ENCODE peak calls at places on chromosomes 4 and X, in seven cellular contexts. L, Z, E, C, X, Y and R are unnamed samples.

GRCh38 chr4:149203256-149204001 is 612.2 kb downstream of the IQCM start:
- DNase-seq in X (no peak), Z (no peak), C (no peak), L (no peak), E (no peak), Y (no peak), R (no peak)

GRCh38 chrX:43868791-43869190 is 13.5 kb downstream of the MAOB start:
- DNase-seq in Y (no peak), X (peak), E (no peak), Z (no peak), C (no peak), L (no peak), R (no peak)

GRCh38 chrX:21374994-21375794 is 976 bp downstream of the CNKSR2 start:
- DNase-seq in L (no peak), Y (no peak), Z (no peak), C (no peak), E (no peak), X (peak), R (no peak)

GRCh38 chrX:138127314-138127713 is 561.4 kb downstream of the ZIC3 start:
- DNase-seq in L (no peak), Z (no peak), X (no peak), Y (no peak), E (no peak), C (no peak), R (no peak)

GRCh38 chr4:77349796-77350195 is 192.8 kb downstream of the CCNG2 start:
- DNase-seq in C (no peak), Y (no peak), E (no peak), X (no peak), Z (no peak), L (no peak), R (no peak)

GRCh38 chrX:93673056-93673868 is at the start of gene NAP1L3:
- DNase-seq in X (peak), Y (no peak), E (no peak), L (no peak), C (peak), Z (peak), R (no peak)

GRCh38 chrX:40073439-40074054 is 24.2 kb downstream of the BCOR start:
- DNase-seq in Y (no peak), Z (no peak), C (no peak), L (no peak), E (no peak), X (no peak), R (no peak)

GRCh38 chr4:144300616-144301015 is 160.1 kb upstream of the GYPA start:
- DNase-seq in L (no peak), X (no peak), Z (no peak), C (no peak), Y (no peak), E (no peak), R (no peak)

GRCh38 chrX:11908371-11908770 is 150.3 kb downstream of the MSL3 start:
- DNase-seq in Y (no peak), L (peak), C (no peak), Z (peak), X (peak), E (no peak), R (peak)

GRCh38 chrX:140299411-140299810 is 205.5 kb downstream of the SOX3 start:
- DNase-seq in X (no peak), E (no peak), Z (no peak), C (no peak), L (no peak), Y (no peak), R (no peak)

GRCh38 chr4:39732728-39733127 is 34.8 kb downstream of the UBE2K start:
- DNase-seq in Z (no peak), C (no peak), Y (no peak), E (no peak), X (no peak), L (no peak), R (no peak)

GRCh38 chr4:14149469-14150030 is 522.0 kb upstream of the BOD1L1 start:
- DNase-seq in E (no peak), C (no peak), Y (no peak), L (no peak), X (no peak), Z (no peak), R (no peak)

GRCh38 chrX:54659547-54659946 is 129.5 kb downstream of the GNL3L start:
- DNase-seq in Y (no peak), E (no peak), C (no peak), L (no peak), X (no peak), Z (no peak), R (no peak)

GRCh38 chr4:177222776-177223175 is 86.9 kb upstream of the NEIL3 start:
- DNase-seq in X (no peak), C (no peak), L (no peak), Y (no peak), Z (no peak), E (no peak), R (no peak)

GRCh38 chr4:6527259-6527658 is 47.7 kb upstream of the MAN2B2 start:
- DNase-seq in Z (no peak), E (no peak), C (no peak), L (no peak), Y (no peak), X (no peak), R (no peak)

GRCh38 chr4:26609868-26610267 is 26.0 kb downstream of the TBC1D19 start:
- DNase-seq in X (no peak), Z (no peak), Y (no peak), E (no peak), L (no peak), C (no peak), R (no peak)

GRCh38 chr4:95470622-95471021 is 78.2 kb downstream of the UNC5C start:
- DNase-seq in C (no peak), Z (no peak), Y (no peak), L (no peak), E (no peak), X (no peak), R (no peak)

GRCh38 chr4:6011686-6012085 is 6.5 kb downstream of the C4orf50 start:
- DNase-seq in Z (no peak), E (no peak), Y (no peak), X (peak), C (no peak), L (no peak), R (no peak)

GRCh38 chr4:104763554-104764210 is 269.0 kb upstream of the CXXC4 start:
- DNase-seq in E (no peak), C (no peak), Z (no peak), X (no peak), Y (no peak), L (no peak), R (no peak)

GRCh38 chrX:108018659-108019381 is 26.0 kb upstream of the VSIG1 start:
- DNase-seq in C (no peak), L (no peak), E (no peak), Z (no peak), X (no peak), Y (no peak), R (no peak)

GRCh38 chrX:44876076-44876475 is 3.1 kb downstream of the KDM6A start:
- DNase-seq in L (no peak), Y (no peak), Z (no peak), C (no peak), X (no peak), E (no peak), R (no peak)

GRCh38 chr4:169410839-169411770 is 140.3 kb upstream of the SH3RF1 start:
- DNase-seq in X (peak), Y (no peak), E (no peak), L (no peak), Z (no peak), C (no peak), R (peak)

GRCh38 chr4:3411676-3412075 is 30.1 kb upstream of the HGFAC start:
- DNase-seq in Y (no peak), C (no peak), E (no peak), X (no peak), Z (no peak), L (no peak), R (no peak)

GRCh38 chr4:3408793-3409330 is 32.9 kb upstream of the HGFAC start:
- DNase-seq in L (no peak), X (peak), Z (no peak), Y (no peak), C (no peak), E (no peak), R (no peak)

GRCh38 chr4:3412257-3413020 is 29.3 kb upstream of the HGFAC start:
- DNase-seq in C (no peak), Y (no peak), E (no peak), Z (no peak), X (no peak), L (no peak), R (no peak)

GRCh38 chr4:3409571-3410091 is 32.1 kb upstream of the HGFAC start:
- DNase-seq in C (no peak), X (no peak), E (no peak), Y (no peak), L (no peak), Z (no peak), R (no peak)

DNA sequence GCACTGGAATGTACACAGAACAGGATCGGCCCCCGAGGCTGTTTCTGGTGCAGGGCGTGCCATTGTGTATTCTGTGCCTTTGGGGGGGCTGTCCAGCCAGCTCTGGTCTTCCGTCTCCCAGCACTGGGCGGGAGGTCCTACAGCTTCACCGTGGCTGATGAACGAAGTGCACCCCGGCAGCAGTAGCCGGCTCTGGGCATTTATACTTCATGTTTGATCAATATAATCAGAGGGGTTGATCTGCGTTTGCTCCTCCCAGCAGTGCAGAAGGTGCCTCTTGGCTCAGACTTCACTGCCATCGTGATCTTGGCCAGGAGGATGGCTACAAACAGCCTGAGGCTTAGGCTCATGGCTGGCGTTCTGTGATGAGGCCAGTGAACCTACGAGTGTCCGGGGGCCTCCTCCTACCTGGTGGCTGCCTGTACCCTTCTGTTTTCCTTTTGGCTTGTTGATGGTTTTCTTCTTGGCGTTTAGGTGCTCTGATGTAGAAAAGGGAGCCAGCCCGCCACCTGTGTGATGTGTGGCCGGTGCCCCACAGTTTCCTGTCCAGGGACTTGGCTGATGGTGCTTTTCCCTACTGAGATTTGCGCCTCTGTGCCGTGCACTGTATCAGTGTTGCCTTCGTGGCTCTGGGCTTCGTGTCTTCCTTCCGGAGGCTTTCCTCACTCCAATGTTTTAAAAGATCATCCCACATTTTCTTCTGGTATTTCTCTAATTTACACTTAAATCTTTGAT is 31.2 kb upstream of the HGFAC start:
- DNase-seq in Y (no peak), Z (no peak), E (no peak), X (no peak), L (no peak), C (no peak), R (no peak)
- TF ChIP-seq SIN3A in Y (no peak), Z (no peak), E (no peak), X (no peak), L (no peak), C (no peak), R (no peak)

DNA sequence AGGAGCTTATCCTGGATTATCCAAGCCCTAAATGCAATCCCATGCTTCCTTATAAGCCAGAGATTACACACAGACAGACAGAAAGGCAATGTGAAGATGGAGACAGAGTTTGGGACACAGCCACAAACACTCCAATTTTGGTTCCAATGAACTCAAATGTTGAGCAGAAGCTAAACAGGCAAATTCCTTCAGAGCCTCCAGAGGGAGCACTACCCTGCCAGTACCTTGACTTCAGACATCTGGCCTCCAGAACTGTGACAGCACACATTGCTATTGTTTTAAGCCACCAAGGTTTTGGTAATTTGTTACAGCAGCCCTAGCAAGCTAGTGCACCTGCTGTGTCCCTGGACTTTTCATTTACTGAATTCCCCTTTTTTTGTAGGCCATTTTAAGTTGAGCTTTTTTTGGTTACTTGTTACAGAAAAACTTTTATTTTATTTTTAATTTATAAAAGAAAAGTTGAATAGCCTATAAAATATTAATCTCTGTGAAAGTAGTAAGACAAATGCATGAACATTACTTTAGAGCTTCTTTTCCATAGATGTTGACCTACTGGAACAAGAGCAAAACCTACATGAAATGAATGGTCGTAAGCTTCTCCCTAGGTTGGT is 33.4 kb upstream of the SRD5A3 start:
- DNase-seq in E (peak), Y (peak), X (peak), C (peak), L (no peak), Z (peak), R (no peak)
- TF ChIP-seq CTCF in E (peak), Y (peak), X (peak), C (peak), L (peak), Z (peak), R (peak)

GRCh38 chr4:142354041-142354440 is 492.1 kb downstream of the INPP4B start:
- DNase-seq in E (no peak), C (no peak), Z (no peak), L (no peak), X (no peak), Y (no peak), R (no peak)
- TF ChIP-seq SIN3A in E (no peak), C (no peak), Z (no peak), L (no peak), X (no peak), Y (no peak), R (no peak)

DNA sequence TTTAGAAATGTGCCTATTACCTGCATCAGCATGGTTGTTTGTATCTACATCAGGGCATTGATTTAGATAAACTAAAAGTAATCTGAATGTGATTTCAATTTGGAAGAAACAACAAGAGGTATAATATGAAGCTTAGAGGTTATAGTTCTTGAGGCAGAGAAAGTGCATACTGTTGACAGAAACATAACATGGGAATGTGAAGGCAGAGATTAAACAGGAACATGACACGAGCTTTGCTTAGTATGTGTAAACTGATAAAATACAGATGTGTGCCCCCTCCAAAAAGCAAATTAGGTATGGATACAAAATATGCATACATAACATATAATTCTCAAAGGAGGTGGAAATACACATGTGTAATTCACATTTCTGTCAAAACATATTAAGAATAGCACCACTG is 1180.2 kb upstream of the ADGRL3 start:
- DNase-seq in Z (no peak), X (no peak), L (no peak), Y (no peak), E (no peak), C (no peak), R (no peak)
- TF ChIP-seq CTCF in Z (no peak), X (no peak), L (no peak), Y (no peak), E (no peak), C (no peak), R (no peak)

DNA sequence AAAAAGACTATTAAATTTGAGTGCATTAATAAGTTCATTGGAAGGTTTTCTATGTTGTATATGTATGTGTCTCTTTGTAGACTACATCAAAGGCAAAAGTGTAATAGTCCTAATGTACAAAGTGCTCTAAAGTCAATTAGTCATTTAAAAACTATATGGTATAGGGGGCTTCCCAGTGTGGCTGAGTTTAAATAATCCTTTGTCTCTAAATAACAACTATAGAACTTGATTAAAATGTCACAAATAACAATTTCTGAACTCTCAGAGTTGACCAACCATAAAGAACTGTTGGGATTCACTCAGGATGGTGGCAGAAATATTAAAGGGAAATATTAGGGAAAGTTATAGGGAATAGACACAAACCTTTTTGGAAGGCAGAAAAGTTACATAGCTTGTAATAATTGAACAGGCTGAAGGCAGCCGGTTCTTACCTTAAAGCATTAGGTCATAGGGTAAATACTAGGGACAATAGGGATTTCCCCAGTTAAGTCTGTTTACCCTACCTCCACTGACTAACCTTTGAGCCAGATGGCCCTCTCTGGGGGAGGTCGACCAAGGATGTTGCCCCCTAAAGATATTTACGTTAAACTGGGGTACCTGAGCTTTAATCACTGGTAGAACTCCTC is 1054.2 kb downstream of the ARAP2 start:
- DNase-seq in C (no peak), L (no peak), X (no peak), Z (no peak), E (no peak), Y (no peak), R (no peak)
- TF ChIP-seq SIN3A in C (no peak), L (no peak), X (no peak), Z (no peak), E (no peak), Y (no peak), R (no peak)

GRCh38 chr4:20248155-20248558 is 3.5 kb upstream of the SLIT2 start:
- DNase-seq in L (no peak), X (peak), E (no peak), Z (peak), C (no peak), Y (peak), R (no peak)

GRCh38 chr4:20251796-20252655 is at the start of gene SLIT2:
- DNase-seq in E (no peak), Y (peak), L (peak), Z (peak), X (peak), C (no peak), R (no peak)

GRCh38 chr4:20252656-20253271 is 1.1 kb downstream of the SLIT2 start:
- DNase-seq in C (no peak), Z (no peak), E (no peak), Y (no peak), X (peak), L (no peak), R (no peak)

GRCh38 chr4:20251061-20251795 is 477 bp upstream of the SLIT2 start:
- DNase-seq in C (no peak), X (no peak), L (no peak), E (no peak), Z (no peak), Y (no peak), R (no peak)

DNA sequence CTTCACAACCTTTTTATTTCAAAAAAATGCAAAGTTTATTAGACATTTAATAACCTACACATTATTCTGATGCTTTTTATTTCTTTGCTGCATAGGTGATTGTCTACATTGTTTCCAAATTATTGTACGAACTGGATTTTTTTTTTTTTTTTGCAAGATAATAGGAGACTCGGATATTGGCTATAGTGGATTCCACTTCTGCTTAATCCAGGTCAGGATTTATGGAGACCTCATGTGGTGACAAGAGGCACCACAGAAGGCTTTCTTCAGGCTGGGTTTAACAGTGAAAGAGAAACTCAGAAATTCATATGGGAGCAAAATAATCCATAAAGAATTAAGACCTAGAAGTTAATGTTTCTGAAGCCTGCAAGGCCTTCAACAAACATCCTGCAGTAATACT is 2.4 kb upstream of the SLIT2 start:
- DNase-seq in Y (peak), E (no peak), L (no peak), C (no peak), X (peak), Z (no peak), R (no peak)
- TF ChIP-seq CTCF in Y (peak), E (peak), L (no peak), C (no peak), X (peak), Z (no peak), R (no peak)

GRCh38 chrX:88863726-88864125 is 116.7 kb downstream of the CPXCR1 start:
- DNase-seq in Z (no peak), E (no peak), L (no peak), C (no peak), X (peak), Y (no peak), R (no peak)
- TF ChIP-seq SIN3A in Z (no peak), E (no peak), L (no peak), C (no peak), X (no peak), Y (no peak), R (no peak)